ENCODE peak calls at places on chromosomes 7 and 10, in nine cellular contexts. X is thyroid gland; L is coronary artery; S is CD8-positive, alpha-beta T cell; H is transverse colon; D is cardiac muscle cell; E is MM.1S; B is colonic mucosa; F is HCT116. U is an unnamed sample.

GRCh38 chr7:28484276-28484675 is 72.0 kb downstream of the CREB5 start:
- DNase-seq in L (no peak), E (no peak), B (no peak), X (no peak), H (no peak), F (no peak), S (no peak), D (no peak), U (no peak)

GRCh38 chr10:101564490-101564991 is 23.5 kb downstream of the POLL start:
- DNase-seq in L (peak), X (no peak), E (no peak), F (no peak), H (no peak), B (peak), S (no peak), D (no peak), U (peak)

GRCh38 chr7:100107125-100107737 is 5.8 kb downstream of the AP4M1 start:
- DNase-seq in B (no peak), H (no peak), S (no peak), E (no peak), F (no peak), L (no peak), D (no peak), X (no peak), U (no peak)

GRCh38 chr10:95377950-95378349 is 87.1 kb upstream of the PDLIM1 start:
- DNase-seq in H (no peak), X (no peak), L (no peak), D (no peak), B (no peak), F (no peak), E (no peak), S (no peak), U (no peak)

GRCh38 chr7:11751315-11751714 is 80.7 kb downstream of the THSD7A start:
- DNase-seq in D (no peak), S (no peak), X (no peak), B (no peak), H (no peak), E (no peak), F (no peak), L (no peak), U (no peak)

GRCh38 chr10:79938728-79939380 is 10.1 kb downstream of the SFTPD start:
- DNase-seq in B (peak), F (no peak), S (no peak), X (no peak), D (peak), L (peak), E (no peak), H (peak), U (no peak)

GRCh38 chr7:22980422-22980821 is 33.5 kb downstream of the HYCC1 start:
- DNase-seq in E (no peak), S (no peak), X (no peak), H (no peak), B (no peak), D (no peak), L (no peak), F (no peak), U (no peak)

GRCh38 chr7:18497082-18497481 is 1.5 kb downstream of the HDAC9 start:
- DNase-seq in H (no peak), B (no peak), F (no peak), E (no peak), D (no peak), S (no peak), X (no peak), L (no peak), U (no peak)

GRCh38 chr10:46096909-46097575 is 51.0 kb upstream of the MSMB start:
- DNase-seq in E (peak), B (no peak), X (no peak), F (no peak), D (peak), H (no peak), S (no peak), L (peak), U (no peak)

DNA sequence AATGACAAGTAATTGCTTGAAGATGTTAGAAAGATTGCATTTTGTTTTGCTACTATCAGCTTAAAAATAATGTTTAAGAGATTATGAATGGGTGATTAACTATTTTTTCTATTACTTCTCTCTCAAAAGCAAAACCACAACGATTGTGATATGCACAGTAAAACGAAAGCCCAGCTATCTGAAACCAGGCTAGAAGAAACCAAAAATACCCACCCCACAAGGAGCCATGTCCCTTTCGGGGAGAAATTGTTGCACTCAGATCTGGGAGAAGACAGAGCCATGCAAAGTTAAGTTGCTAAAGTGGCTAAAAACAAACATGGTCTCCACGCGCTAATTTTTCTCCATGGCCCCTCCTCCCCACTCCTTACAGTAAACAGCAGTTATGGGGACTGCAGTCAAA is 173.6 kb downstream of the RPS24 start:
- DNase-seq in D (no peak), S (no peak), E (peak), L (no peak), X (no peak), F (no peak), B (no peak), H (no peak), U (no peak)
- H3K4me3 ChIP-seq in D (no peak), S (no peak), E (peak), L (no peak), X (no peak), F (no peak), B (no peak), H (no peak), U (no peak)

DNA sequence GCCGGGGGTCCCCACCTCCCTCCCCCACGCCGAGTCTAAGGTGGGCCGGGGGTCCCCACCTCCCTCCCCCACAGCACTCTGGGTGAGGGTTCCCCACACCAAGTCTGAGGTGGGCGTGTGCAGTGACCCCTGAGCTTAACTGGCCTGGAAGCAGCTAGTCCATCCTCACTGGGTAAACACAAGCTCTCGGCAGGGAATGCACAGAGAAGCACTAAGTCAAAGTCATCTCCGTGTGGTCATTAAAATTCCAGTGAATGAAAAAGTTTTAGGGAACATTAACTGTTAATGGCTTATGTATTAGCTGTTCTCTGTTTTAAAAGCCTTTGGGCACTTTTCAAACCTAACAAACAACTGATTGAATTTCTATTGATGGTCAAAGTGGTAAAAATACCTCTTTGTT is 43.7 kb upstream of the PRKAR1B start:
- DNase-seq in L (no peak), E (no peak), S (no peak), D (no peak), X (no peak), B (no peak), F (no peak), H (no peak), U (no peak)
- H3K27ac ChIP-seq in L (peak), E (no peak), S (no peak), D (peak), X (peak), B (peak), F (no peak), H (peak), U (peak)

DNA sequence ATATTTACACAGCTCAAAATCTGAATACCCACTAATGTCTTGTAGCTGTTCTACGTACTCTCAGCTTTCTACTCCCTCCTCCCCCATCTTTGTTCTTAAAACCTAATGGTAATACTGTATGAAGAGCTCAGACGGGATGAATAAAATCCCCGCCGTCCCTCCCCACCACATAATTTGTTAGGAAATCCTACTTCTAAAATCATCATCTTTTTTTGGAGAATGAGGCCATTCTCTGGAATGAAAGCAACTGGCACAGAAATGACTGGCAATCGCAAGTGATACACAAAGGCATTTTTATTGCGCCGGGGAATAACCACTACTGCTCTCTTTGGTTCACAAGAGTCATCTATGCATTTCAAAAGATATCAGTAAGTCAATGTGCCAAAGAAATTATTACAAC is 27.3 kb downstream of the SLC35B4 start:
- DNase-seq in H (no peak), D (no peak), S (no peak), E (no peak), B (no peak), F (no peak), X (no peak), L (no peak), U (no peak)
- TF ChIP-seq CTCF in H (no peak), D (no peak), S (no peak), E (no peak), B (no peak), F (no peak), X (no peak), L (no peak), U (no peak)

DNA sequence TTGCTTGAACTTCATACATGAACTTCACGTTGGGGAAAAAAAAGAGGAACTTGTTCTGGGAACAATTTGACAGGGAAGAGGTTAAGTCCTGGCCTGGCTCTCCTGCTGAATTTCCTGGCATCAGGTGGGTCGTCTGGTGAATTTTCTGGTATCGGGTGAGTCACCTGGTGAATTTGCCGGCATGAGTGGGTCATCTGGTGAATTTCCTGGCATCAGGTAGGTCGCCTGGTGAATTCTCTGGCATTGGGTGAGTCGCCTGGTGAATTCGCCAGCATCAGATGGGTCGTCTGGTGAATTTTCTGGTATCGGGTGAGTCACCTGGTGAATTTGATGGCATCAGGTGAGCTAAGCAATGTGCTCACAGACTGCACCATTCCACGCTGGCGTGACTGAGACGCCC is 255.4 kb downstream of the TCERG1L start:
- DNase-seq in D (no peak), H (no peak), S (no peak), F (no peak), B (no peak), E (no peak), L (peak), X (no peak), U (no peak)
- H3K4me3 ChIP-seq in D (no peak), H (no peak), S (no peak), F (no peak), B (no peak), E (no peak), L (no peak), X (no peak), U (no peak)

GRCh38 chr10:114024876-114025609 is 18.6 kb upstream of the ADRB1 start:
- DNase-seq in H (no peak), X (no peak), L (no peak), D (no peak), F (no peak), B (no peak), E (peak), S (no peak), U (peak)
- H3K27ac ChIP-seq in H (no peak), X (no peak), L (no peak), D (no peak), F (no peak), B (no peak), E (no peak), S (no peak), U (no peak)

GRCh38 chr10:113997428-113997827 is 46.2 kb upstream of the ADRB1 start:
- DNase-seq in L (no peak), F (no peak), B (peak), X (peak), E (no peak), S (no peak), D (no peak), H (peak), U (peak)

GRCh38 chr10:113999520-113999919 is 44.1 kb upstream of the ADRB1 start:
- DNase-seq in D (no peak), E (no peak), X (no peak), L (no peak), H (peak), B (peak), S (no peak), F (no peak), U (no peak)

GRCh38 chr10:114000461-114000860 is 43.2 kb upstream of the ADRB1 start:
- DNase-seq in B (no peak), E (no peak), D (no peak), L (no peak), F (no peak), S (no peak), H (no peak), X (no peak), U (no peak)

GRCh38 chr10:114002422-114002821 is 41.2 kb upstream of the ADRB1 start:
- DNase-seq in X (no peak), B (no peak), D (no peak), F (no peak), L (no peak), S (no peak), E (no peak), H (no peak), U (no peak)
- TF ChIP-seq CTCF in X (no peak), B (no peak), D (no peak), F (no peak), L (no peak), S (no peak), E (peak), H (no peak), U (no peak)

GRCh38 chr7:36153571-36154097 is 580 bp downstream of the EEPD1 start:
- DNase-seq in H (no peak), L (peak), S (no peak), D (peak), X (no peak), B (peak), E (no peak), F (no peak), U (peak)

GRCh38 chr7:36152756-36153570 is at the start of gene EEPD1:
- DNase-seq in E (peak), H (peak), L (peak), D (peak), X (peak), B (peak), S (peak), F (peak), U (peak)

GRCh38 chr7:36151921-36152755 is 916 bp upstream of the EEPD1 start:
- DNase-seq in D (no peak), E (no peak), F (no peak), H (no peak), X (no peak), L (no peak), S (no peak), B (no peak), U (no peak)

GRCh38 chr7:36155811-36156361 is 2.8 kb downstream of the EEPD1 start:
- DNase-seq in X (peak), D (peak), B (peak), E (no peak), S (no peak), L (no peak), H (peak), F (no peak), U (peak)

DNA sequence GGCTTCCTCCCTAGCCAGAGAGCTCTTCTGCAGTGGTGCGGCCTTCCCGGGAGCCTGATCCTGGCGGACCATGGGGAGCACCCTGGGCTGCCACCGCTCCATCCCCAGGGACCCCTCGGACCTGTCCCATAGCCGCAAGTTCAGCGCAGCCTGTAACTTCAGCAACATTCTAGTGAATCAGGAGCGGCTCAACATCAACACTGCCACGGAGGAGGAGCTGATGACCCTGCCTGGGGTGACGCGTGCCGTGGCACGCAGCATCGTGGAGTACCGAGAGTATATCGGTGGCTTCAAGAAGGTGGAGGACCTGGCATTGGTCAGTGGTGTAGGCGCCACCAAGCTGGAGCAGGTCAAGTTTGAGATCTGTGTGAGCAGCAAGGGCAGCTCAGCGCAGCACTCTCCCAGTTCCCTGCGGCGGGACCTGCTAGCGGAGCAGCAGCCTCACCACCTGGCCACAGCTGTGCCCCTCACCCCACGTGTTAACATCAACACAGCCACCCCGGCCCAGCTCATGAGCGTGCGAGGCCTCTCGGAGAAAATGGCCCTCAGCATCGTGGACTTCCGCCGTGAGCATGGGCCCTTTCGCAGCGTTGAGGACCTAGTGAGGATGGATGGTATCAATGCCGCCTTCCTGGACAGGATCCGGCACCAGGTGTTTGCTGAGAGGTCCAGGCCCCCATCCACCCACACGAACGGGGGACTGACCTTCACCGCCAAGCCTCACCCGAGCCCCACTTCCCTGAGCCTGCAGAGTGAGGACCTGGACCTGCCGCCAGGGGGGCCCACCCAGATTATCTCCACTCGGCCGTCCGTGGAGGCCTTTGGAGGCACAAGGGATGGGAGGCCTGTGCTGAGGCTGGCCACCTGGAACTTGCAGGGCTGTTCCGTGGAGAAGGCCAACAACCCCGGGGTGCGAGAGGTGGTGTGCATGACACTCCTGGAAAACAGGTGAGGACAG is 1.5 kb downstream of the EEPD1 start:
- DNase-seq in E (no peak), S (no peak), X (no peak), D (no peak), L (no peak), F (no peak), H (no peak), B (no peak), U (peak)
- H3K4me3 ChIP-seq in E (no peak), S (no peak), X (no peak), D (peak), L (peak), F (peak), H (peak), B (peak), U (no peak)

DNA sequence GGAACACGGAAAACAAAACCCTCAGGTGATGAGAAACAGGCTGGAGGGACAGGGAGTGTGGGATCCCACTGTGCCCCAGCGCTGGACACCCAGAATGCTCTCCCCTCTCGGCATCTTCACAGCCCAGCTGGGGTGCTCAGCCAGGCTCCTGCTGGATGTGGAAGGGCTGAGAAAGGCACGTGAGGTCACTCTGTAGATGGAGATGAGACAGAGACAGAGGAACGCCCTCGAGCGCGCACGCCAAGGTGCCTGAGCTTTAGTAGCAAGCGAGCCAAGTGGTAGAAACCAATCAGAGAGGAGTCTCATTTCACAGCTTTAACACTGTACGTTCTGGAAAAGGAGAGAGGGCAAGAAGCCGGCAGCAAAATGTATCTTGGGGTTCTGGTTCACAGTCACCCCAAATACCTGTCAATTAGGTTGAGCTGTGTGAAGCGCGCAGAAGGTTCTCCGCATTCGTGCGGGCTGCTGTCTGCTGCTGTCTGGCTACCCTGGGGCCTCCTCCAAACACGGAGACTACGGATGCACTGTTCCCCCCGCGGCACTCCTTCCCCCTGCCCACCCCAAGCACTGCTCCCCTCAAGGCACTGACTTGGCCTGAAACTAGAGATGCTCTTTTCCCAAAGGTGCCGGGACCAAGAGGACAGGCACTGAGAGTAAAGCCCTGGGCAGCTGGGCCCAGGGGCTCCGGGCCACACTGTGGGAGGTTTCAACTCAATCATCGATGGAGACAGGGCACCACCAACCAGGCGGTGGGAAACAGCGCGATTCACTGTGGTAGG is 91.4 kb downstream of the ZRANB1 start:
- DNase-seq in L (no peak), X (no peak), E (no peak), D (no peak), S (no peak), F (no peak), B (no peak), H (no peak), U (no peak)
- H3K27ac ChIP-seq in L (peak), X (no peak), E (no peak), D (no peak), S (no peak), F (no peak), B (no peak), H (no peak), U (no peak)